ENCODE peak calls at places on chromosomes 13 and 19, in nine cellular contexts. F is activated CD4-positive, alpha-beta T cell treated with anti-CD3 and anti-CD28 coated beads, Interleukin-2, amount 50 U/mL, for 1 hour; C is omental fat pad; G is Peyer's patch; J is cardiac fibroblast; K is NCI-H345; M is NCI-H1436; L is T-cell; T is head of caudate nucleus. E is an unnamed sample.

GRCh38 chr19:45528149-45528743 is 21.0 kb downstream of the VASP start:
- DNase-seq in F (no peak), C (no peak), G (no peak), J (peak; percentile 25), K (no peak), M (no peak), L (no peak), T (peak; percentile 35), E (peak; percentile 50)

GRCh38 chr13:113851480-113851803 is 12.4 kb downstream of the GAS6 start:
- DNase-seq in F (no peak), C (no peak), G (no peak), J (no peak), K (no peak), M (no peak), L (no peak), T (no peak), E (no peak)

GRCh38 chr19:11379857-11380350 is 4.2 kb downstream of the EPOR start:
- DNase-seq in F (no peak), C (no peak), G (no peak), J (no peak), K (no peak), M (no peak), L (no peak), T (no peak), E (no peak)

GRCh38 chr13:69882451-69882850 is 225.2 kb upstream of the ATXN8OS start:
- DNase-seq in F (no peak), C (no peak), G (no peak), J (no peak), K (no peak), M (no peak), L (no peak), T (no peak), E (no peak)

GRCh38 chr13:80830431-80830830 is 489.5 kb upstream of the SPRY2 start:
- DNase-seq in F (no peak), C (no peak), G (no peak), J (no peak), K (no peak), M (no peak), L (no peak), T (no peak), E (no peak)

GRCh38 chr19:5216141-5216847 is 124.3 kb downstream of the PTPRS start:
- DNase-seq in F (no peak), C (no peak), G (no peak), J (no peak), K (no peak), M (no peak), L (no peak), T (no peak), E (no peak)

GRCh38 chr19:4518345-4519171 is at the start of gene PLIN4:
- DNase-seq in F (no peak), C (no peak), G (no peak), J (peak; percentile 94), K (no peak), M (no peak), L (no peak), T (peak; percentile 18), E (no peak)

GRCh38 chr19:1333789-1334188 is 48.1 kb downstream of the EFNA2 start:
- DNase-seq in F (no peak), C (no peak), G (no peak), J (no peak), K (no peak), M (no peak), L (no peak), T (peak; percentile 68), E (no peak)

GRCh38 chr19:35966771-35967170 is 28.2 kb upstream of the SDHAF1 start:
- DNase-seq in F (no peak), C (no peak), G (no peak), J (no peak), K (no peak), M (no peak), L (no peak), T (no peak), E (no peak)

GRCh38 chr19:42512743-42513304 is 15.5 kb downstream of the CEACAM1 start:
- DNase-seq in F (no peak), C (no peak), G (no peak), J (no peak), K (peak; percentile 1), M (no peak), L (no peak), T (no peak), E (peak; percentile 88)

GRCh38 chr19:13260883-13261653 is 110.9 kb downstream of the IER2 start:
- DNase-seq in F (no peak), C (no peak), G (no peak), J (peak; percentile 60), K (no peak), M (no peak), L (no peak), T (no peak), E (no peak)

GRCh38 chr19:18274303-18274775 is at the start of gene IQCN:
- DNase-seq in F (no peak), C (no peak), G (peak; percentile 78), J (peak; percentile 68), K (no peak), M (no peak), L (peak; percentile 42), T (no peak), E (peak; percentile 47)

E was measured in G401.